ENCODE peak calls at places on chromosomes 12 and 14, in four cellular contexts. T is Right ventricle myocardium superior; X is mucosa of descending colon; Q is stimulated activated CD8-positive, alpha-beta memory T cell treated with anti-CD3 and anti-CD28 coated beads, Interleukin-4, amount 100 ng/mL, for 4 hours. M is an unnamed sample.

GRCh38 chr14:70780396-70781075 is 28.8 kb downstream of the MAP3K9 start:
- DNase-seq in X (peak; percentile 40), T (peak; percentile 53), Q (no peak), M (no peak)

GRCh38 chr14:76430017-76430416 is 54.1 kb downstream of the ESRRB start:
- DNase-seq in X (no peak), T (no peak), Q (no peak), M (no peak)

GRCh38 chr14:32183151-32184048 is 18.4 kb upstream of the RNU6-7 start:
- DNase-seq in T (no peak), X (no peak), Q (no peak), M (no peak)

GRCh38 chr14:39807271-39807670 is 375.0 kb upstream of the FBXO33 start:
- DNase-seq in X (no peak), Q (no peak), T (no peak), M (no peak)

GRCh38 chr12:131114942-131115584 is 161.4 kb downstream of the ADGRD1 start:
- DNase-seq in X (no peak), Q (no peak), T (peak; percentile 40), M (no peak)

GRCh38 chr14:50403433-50403832 is 6.8 kb upstream of the CDKL1 start:
- DNase-seq in X (no peak), T (no peak), Q (no peak), M (no peak)

GRCh38 chr12:132597333-132598283 is 12.8 kb downstream of the LRCOL1 start:
- DNase-seq in Q (no peak), T (no peak), X (peak; percentile 30), M (no peak)

GRCh38 chr12:22576473-22576872 is 32.1 kb upstream of the C2CD5 start:
- DNase-seq in Q (no peak), T (no peak), X (peak; percentile 56), M (no peak)

GRCh38 chr12:20264608-20265114 is 103.7 kb upstream of the PDE3A start:
- DNase-seq in T (no peak), Q (no peak), X (no peak), M (no peak)

GRCh38 chr12:1398673-1399072 is 195.7 kb downstream of the FBXL14 start:
- DNase-seq in X (no peak), Q (no peak), T (no peak), M (no peak)

GRCh38 chr14:85487215-85487614 is 42.7 kb upstream of the FLRT2 start:
- DNase-seq in Q (no peak), X (no peak), T (no peak), M (no peak)

GRCh38 chr12:106145539-106146447 is 7.0 kb upstream of the NUAK1 start:
- DNase-seq in Q (no peak), T (peak; percentile 55), X (peak; percentile 89), M (no peak)

GRCh38 chr12:113252494-113252893 is 31.2 kb downstream of the TPCN1 start:
- DNase-seq in Q (no peak), T (peak; percentile 74), X (no peak), M (no peak)

GRCh38 chr14:100526632-100527031 is 60.6 kb downstream of the BEGAIN start:
- DNase-seq in T (no peak), Q (no peak), X (no peak), M (no peak)

GRCh38 chr12:79275631-79276030 is 411.1 kb downstream of the SYT1 start:
- DNase-seq in Q (no peak), X (no peak), T (no peak), M (no peak)

GRCh38 chr14:104642540-104642868 is 37.9 kb upstream of the TMEM179 start:
- DNase-seq in X (no peak), Q (no peak), T (no peak), M (no peak)

GRCh38 chr14:96162741-96163140 is 41.9 kb upstream of the BDKRB2 start:
- DNase-seq in Q (no peak), X (no peak), T (no peak), M (no peak)

GRCh38 chr12:128069359-128069997 is 197.5 kb upstream of the TMEM132C start:
- DNase-seq in T (no peak), Q (no peak), X (peak; percentile 83), M (no peak)

GRCh38 chr14:104795781-104796681 is 483 bp upstream of the AKT1 start:
- DNase-seq in Q (peak; percentile 19), X (peak; percentile 70), T (peak; percentile 76), M (no peak)

GRCh38 chr12:4144676-4145075 is 128.9 kb upstream of the CCND2 start:
- DNase-seq in T (no peak), Q (no peak), X (no peak), M (no peak)

GRCh38 chr12:29816869-29817730 is 33.4 kb upstream of the TMTC1 start:
- DNase-seq in X (no peak), Q (no peak), T (no peak), M (no peak)

GRCh38 chr12:116434155-116435065 is 124.8 kb upstream of the MAP1LC3B2 start:
- DNase-seq in X (peak; percentile 70), Q (no peak), T (peak; percentile 90), M (no peak)

GRCh38 chr12:38138225-38139221 is 178.1 kb upstream of the ALG10B start:
- DNase-seq in X (peak; percentile 89), Q (peak; percentile 38), T (no peak), M (no peak)

GRCh38 chr14:22883191-22883976 is at the start of gene REM2:
- DNase-seq in T (no peak), X (no peak), Q (no peak), M (no peak)

M was measured in esophagus squamous epithelium.